ENCODE peak calls at places on chromosomes 16 and 17, in five cellular contexts. Q, Y, V, O and H are unnamed samples.
A peak's percentile ranks its signal among the peaks of the same experiment; 100 is the strongest.

GRCh38 chr17:3890082-3890892 is 2.6 kb downstream of the CAMKK1 start:
- DNase-seq in Y (peak; percentile 90), Q (no peak), V (no peak), O (peak; percentile 82), H (peak; percentile 85)

GRCh38 chr16:28503470-28504259 is 3.0 kb downstream of the IL27 start:
- DNase-seq in Q (no peak), Y (no peak), V (no peak), O (no peak), H (no peak)

GRCh38 chr16:23848958-23849357 is 13.2 kb downstream of the PRKCB start:
- DNase-seq in V (no peak), Q (no peak), Y (no peak), O (no peak), H (no peak)

GRCh38 chr17:51461578-51462004 is 201.2 kb downstream of the UTP18 start:
- DNase-seq in Q (no peak), V (peak; percentile 85), O (peak; percentile 85), Y (peak; percentile 65), H (peak; percentile 72)

GRCh38 chr17:14833201-14833773 is 431.8 kb downstream of the PMP22 start:
- DNase-seq in Q (no peak), V (no peak), O (no peak), Y (peak; percentile 81), H (no peak)

GRCh38 chr17:76444518-76445311 is 8.2 kb downstream of the UBE2O start:
- DNase-seq in Q (no peak), V (no peak), O (no peak), Y (no peak), H (peak; percentile 37)

GRCh38 chr16:70577256-70577698 is 53.7 kb downstream of the SF3B3 start:
- DNase-seq in O (no peak), Q (no peak), V (peak; percentile 58), Y (peak; percentile 80), H (peak; percentile 87)

GRCh38 chr16:89187337-89188063 is 12.8 kb downstream of the SLC22A31 start:
- DNase-seq in Q (no peak), O (peak; percentile 32), Y (no peak), V (peak; percentile 50), H (peak; percentile 54)

GRCh38 chr17:82242977-82243647 is 14.3 kb downstream of the SLC16A3 start:
- DNase-seq in O (peak; percentile 93), Q (no peak), Y (peak; percentile 88), V (no peak), H (peak; percentile 67)

GRCh38 chr17:5565808-5566207 is 18.5 kb downstream of the NLRP1 start:
- DNase-seq in O (no peak), Y (no peak), Q (no peak), V (no peak), H (no peak)